ENCODE peak calls at places on chromosomes 16 and 17, in five cellular contexts. W is suprapubic skin, S is H1, E is HepG2, F is GM12878. I is an unnamed sample.

GRCh38 chr17:57714660-57715059 is 30.4 kb downstream of the CCDC182 start:
- DNase-seq in W (no peak), S (peak), E (no peak), F (no peak), I (no peak)

GRCh38 chr17:1928976-1929375 is 96.2 kb downstream of the RTN4RL1 start:
- DNase-seq in W (no peak), S (no peak), E (no peak), F (no peak), I (no peak)

GRCh38 chr17:31559647-31560501 is 168.4 kb downstream of the RAB11FIP4 start:
- DNase-seq in W (no peak), S (peak), E (no peak), F (no peak), I (no peak)

GRCh38 chr16:66495440-66495839 is 54.5 kb downstream of the TK2 start:
- DNase-seq in W (peak), S (no peak), E (no peak), F (no peak), I (no peak)

GRCh38 chr17:62819511-62820221 is 11.6 kb upstream of the MARCHF10 start:
- DNase-seq in W (peak), S (no peak), E (peak), F (no peak), I (peak)

GRCh38 chr17:67377727-67378443 is 804 bp downstream of the PITPNC1 start:
- DNase-seq in W (peak), S (no peak), E (no peak), F (no peak), I (peak)

GRCh38 chr17:66984730-66985129 is 20.2 kb downstream of the CACNG4 start:
- DNase-seq in W (no peak), S (no peak), E (no peak), F (no peak), I (no peak)

GRCh38 chr17:19386276-19386863 is 620 bp downstream of the MFAP4 start:
- DNase-seq in W (peak), S (no peak), E (no peak), F (no peak), I (peak)

GRCh38 chr17:4365628-4366311 is 705 bp downstream of the UBE2G1 start:
- DNase-seq in W (peak), S (peak), E (no peak), F (no peak), I (peak)

GRCh38 chr17:64083093-64083492 is 46.9 kb downstream of the ERN1 start:
- DNase-seq in W (no peak), S (no peak), E (no peak), F (no peak), I (no peak)

GRCh38 chr16:89041571-89042481 is 51.8 kb upstream of the ACSF3 start:
- DNase-seq in W (no peak), S (no peak), E (no peak), F (no peak), I (no peak)

GRCh38 chr16:88132836-88133506 is 181.7 kb downstream of the BANP start:
- DNase-seq in W (no peak), S (no peak), E (no peak), F (no peak), I (no peak)

GRCh38 chr16:401468-402348 is at the start of gene DECR2:
- DNase-seq in W (peak), S (peak), E (peak), F (peak), I (peak)

GRCh38 chr17:69230939-69231338 is 2.3 kb upstream of the ABCA10 start:
- DNase-seq in W (no peak), S (no peak), E (no peak), F (no peak), I (no peak)

GRCh38 chr16:12319464-12320030 is 343.0 kb downstream of the SNX29 start:
- DNase-seq in W (no peak), S (no peak), E (no peak), F (no peak), I (no peak)

GRCh38 chr17:32256012-32256694 is 9.5 kb upstream of the RHBDL3 start:
- DNase-seq in W (no peak), S (no peak), E (no peak), F (no peak), I (no peak)

GRCh38 chr16:71919033-71919432 is 23.7 kb downstream of the IST1 start:
- DNase-seq in W (no peak), S (no peak), E (no peak), F (no peak), I (no peak)

GRCh38 chr17:13671341-13671740 is 69.6 kb upstream of the HS3ST3A1 start:
- DNase-seq in W (no peak), S (no peak), E (no peak), F (no peak), I (no peak)

GRCh38 chr17:47776330-47777197 is 43.5 kb downstream of the TBX21 start:
- DNase-seq in W (no peak), S (no peak), E (peak), F (no peak), I (no peak)

GRCh38 chr17:50533720-50534148 is 1.2 kb downstream of the EPN3 start:
- DNase-seq in W (no peak), S (peak), E (no peak), F (no peak), I (no peak)

GRCh38 chr16:53433509-53433908 is 762 bp upstream of the RBL2 start:
- DNase-seq in W (no peak), S (no peak), E (no peak), F (no peak), I (no peak)

GRCh38 chr17:39955726-39956225 is 7.0 kb upstream of the GSDMA start:
- DNase-seq in W (no peak), S (no peak), E (no peak), F (no peak), I (no peak)

GRCh38 chr17:61303334-61304096 is 96.1 kb upstream of the TBX2 start:
- DNase-seq in W (no peak), S (no peak), E (no peak), F (no peak), I (no peak)

GRCh38 chr17:520447-521167 is 168.0 kb upstream of the RPH3AL start:
- DNase-seq in W (no peak), S (no peak), E (no peak), F (no peak), I (no peak)

GRCh38 chr17:4497101-4497824 is 1.4 kb upstream of the SPNS2 start:
- DNase-seq in W (no peak), S (no peak), E (no peak), F (peak), I (no peak)

GRCh38 chr17:3772764-3773163 is 28.2 kb downstream of the ITGAE start:
- DNase-seq in W (no peak), S (no peak), E (peak), F (no peak), I (no peak)

GRCh38 chr17:28871056-28871579 is 16.3 kb downstream of the ERAL1 start:
- DNase-seq in W (no peak), S (no peak), E (no peak), F (peak), I (no peak)

GRCh38 chr16:86784267-86784626 is 205.9 kb downstream of the FOXL1 start:
- DNase-seq in W (no peak), S (no peak), E (no peak), F (no peak), I (no peak)

GRCh38 chr16:59540621-59541020 is 806.5 kb upstream of the GOT2 start:
- DNase-seq in W (no peak), S (no peak), E (no peak), F (no peak), I (no peak)

GRCh38 chr16:80583466-80583865 is 42.7 kb downstream of the DYNLRB2 start:
- DNase-seq in W (no peak), S (no peak), E (no peak), F (no peak), I (peak)

GRCh38 chr17:57966246-57966645 is 11.0 kb upstream of the CUEDC1 start:
- DNase-seq in W (no peak), S (no peak), E (no peak), F (no peak), I (peak)

GRCh38 chr17:4329838-4330237 is 36.6 kb downstream of the UBE2G1 start:
- DNase-seq in W (no peak), S (no peak), E (no peak), F (no peak), I (no peak)

GRCh38 chr16:67164599-67165061 is at the start of gene HSF4:
- DNase-seq in W (no peak), S (peak), E (peak), F (no peak), I (no peak)

GRCh38 chr16:67923414-67924127 is 8.1 kb downstream of the CTRL start:
- DNase-seq in W (peak), S (no peak), E (no peak), F (no peak), I (no peak)

GRCh38 chr17:75525806-75526554 is 483 bp downstream of the LLGL2 start:
- DNase-seq in W (no peak), S (peak), E (peak), F (no peak), I (no peak)

GRCh38 chr17:39002991-39003715 is 36.0 kb upstream of the FBXO47 start:
- DNase-seq in W (peak), S (no peak), E (no peak), F (no peak), I (peak)

GRCh38 chr16:50298075-50298460 is 31.7 kb downstream of the ADCY7 start:
- DNase-seq in W (peak), S (no peak), E (peak), F (no peak), I (no peak)

GRCh38 chr17:68441064-68441770 is 16.1 kb downstream of the WIPI1 start:
- DNase-seq in W (peak), S (no peak), E (no peak), F (no peak), I (no peak)

GRCh38 chr17:63291243-63291642 is 154.9 kb downstream of the CYB561 start:
- DNase-seq in W (no peak), S (no peak), E (no peak), F (no peak), I (no peak)

GRCh38 chr17:27485125-27485524 is 28.9 kb downstream of the KSR1 start:
- DNase-seq in W (no peak), S (no peak), E (no peak), F (no peak), I (no peak)
- TF ChIP-seq POLR2A in W (no peak), S (no peak), E (no peak), F (no peak), I (no peak)

GRCh38 chr17:17702370-17702769 is 21.1 kb downstream of the RAI1 start:
- DNase-seq in W (no peak), S (no peak), E (no peak), F (no peak), I (no peak)

GRCh38 chr17:17701658-17702057 is 20.4 kb downstream of the RAI1 start:
- DNase-seq in W (no peak), S (no peak), E (no peak), F (no peak), I (no peak)

GRCh38 chr17:17698869-17699351 is 17.7 kb downstream of the RAI1 start:
- DNase-seq in W (no peak), S (no peak), E (no peak), F (no peak), I (no peak)

GRCh38 chr17:17701112-17701511 is 19.9 kb downstream of the RAI1 start:
- DNase-seq in W (no peak), S (no peak), E (no peak), F (no peak), I (no peak)

GRCh38 chr17:17700251-17700969 is 19.2 kb downstream of the RAI1 start:
- DNase-seq in W (no peak), S (peak), E (no peak), F (no peak), I (no peak)
- H3K4me3 ChIP-seq in W (peak), S (peak), E (no peak), F (no peak), I (no peak)

GRCh38 chr16:13342675-13343074 is 441.3 kb downstream of the SHISA9 start:
- DNase-seq in W (no peak), S (no peak), E (no peak), F (no peak), I (no peak)

GRCh38 chr16:13338044-13338443 is 436.6 kb downstream of the SHISA9 start:
- DNase-seq in W (no peak), S (no peak), E (no peak), F (no peak), I (no peak)

GRCh38 chr16:13348416-13348815 is 447.0 kb downstream of the SHISA9 start:
- DNase-seq in W (no peak), S (no peak), E (no peak), F (no peak), I (no peak)

DNA sequence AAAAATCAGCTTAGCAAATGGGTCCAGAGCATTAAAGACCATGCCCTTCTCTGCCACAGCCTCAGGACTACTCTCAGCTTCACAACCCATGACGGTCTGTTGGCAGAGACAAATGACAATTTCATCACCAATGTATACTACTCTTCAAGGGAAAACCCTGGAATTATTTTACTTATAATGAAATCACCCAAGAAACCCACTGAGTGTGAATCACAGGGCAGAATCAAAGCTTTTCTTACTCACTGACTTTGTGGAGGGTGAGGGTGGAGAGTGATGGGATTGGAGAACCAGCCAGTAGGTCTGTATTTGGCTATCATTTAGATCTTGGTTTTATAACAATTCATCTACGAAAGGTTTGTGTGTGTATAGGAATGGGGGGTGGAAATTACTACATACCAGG is 442.6 kb downstream of the SHISA9 start:
- DNase-seq in W (no peak), S (no peak), E (no peak), F (no peak), I (no peak)
- TF ChIP-seq CTCF in W (no peak), S (no peak), E (no peak), F (no peak), I (no peak)

DNA sequence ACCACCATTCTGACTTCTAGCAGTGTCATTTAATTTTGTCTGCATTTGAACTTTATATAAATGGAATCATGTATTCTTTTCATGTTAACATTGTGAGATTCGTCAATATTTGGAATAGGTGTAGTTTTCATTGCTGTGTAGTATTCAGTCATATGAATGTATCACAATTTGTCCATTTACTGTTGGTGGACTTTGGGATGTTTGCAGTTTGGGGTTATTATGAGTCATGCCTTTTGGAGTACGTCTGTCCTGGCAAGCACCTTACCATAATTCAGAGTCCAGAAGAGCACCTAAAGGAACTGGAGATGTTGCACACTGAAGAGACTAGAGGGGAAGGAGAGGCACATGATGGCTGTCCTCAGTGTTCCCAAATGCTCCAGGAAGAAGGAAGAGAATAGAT is 3.1 kb upstream of the PHKG2 start:
- DNase-seq in W (no peak), S (no peak), E (peak), F (no peak), I (no peak)
- TF ChIP-seq POLR2A in W (no peak), S (peak), E (no peak), F (no peak), I (no peak)

DNA sequence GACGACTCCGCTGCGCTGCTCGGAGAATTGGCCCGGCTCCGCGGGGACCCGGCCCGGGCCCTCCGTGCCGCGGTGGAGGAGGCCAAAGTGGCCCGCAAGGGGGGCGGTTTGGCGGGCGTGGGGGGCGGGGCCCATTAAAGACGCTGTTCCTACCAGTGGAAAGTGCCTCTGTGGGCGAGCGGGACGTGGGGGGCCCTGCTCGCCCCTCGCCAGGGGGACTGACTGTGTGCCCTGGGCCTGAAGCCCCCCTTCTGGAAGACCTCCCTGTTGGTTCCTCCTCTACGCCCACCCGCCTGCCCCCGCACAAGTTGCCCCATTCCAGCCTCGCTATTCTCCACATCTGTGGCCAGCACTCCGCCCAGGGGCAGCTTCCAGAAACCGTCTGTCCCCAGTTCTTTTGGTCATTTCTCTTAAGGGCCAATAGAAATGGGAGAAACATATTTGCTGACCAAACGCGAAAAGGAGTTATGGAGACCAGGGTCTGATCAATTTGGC is 1.9 kb upstream of the FGF11 start:
- DNase-seq in W (no peak), S (no peak), E (no peak), F (no peak), I (no peak)
- H3K4me3 ChIP-seq in W (peak), S (peak), E (no peak), F (peak), I (no peak)

GRCh38 chr17:80774146-80774545 is 217.5 kb upstream of the CHMP6 start:
- DNase-seq in W (peak), S (no peak), E (no peak), F (no peak), I (no peak)

GRCh38 chr17:80772906-80773242 is 218.8 kb upstream of the CHMP6 start:
- DNase-seq in W (peak), S (no peak), E (no peak), F (no peak), I (no peak)

GRCh38 chr17:80774643-80775281 is 216.9 kb upstream of the CHMP6 start:
- DNase-seq in W (peak), S (no peak), E (no peak), F (no peak), I (no peak)

GRCh38 chr17:80771612-80772005 is 220.0 kb upstream of the CHMP6 start:
- DNase-seq in W (no peak), S (no peak), E (no peak), F (no peak), I (no peak)

DNA sequence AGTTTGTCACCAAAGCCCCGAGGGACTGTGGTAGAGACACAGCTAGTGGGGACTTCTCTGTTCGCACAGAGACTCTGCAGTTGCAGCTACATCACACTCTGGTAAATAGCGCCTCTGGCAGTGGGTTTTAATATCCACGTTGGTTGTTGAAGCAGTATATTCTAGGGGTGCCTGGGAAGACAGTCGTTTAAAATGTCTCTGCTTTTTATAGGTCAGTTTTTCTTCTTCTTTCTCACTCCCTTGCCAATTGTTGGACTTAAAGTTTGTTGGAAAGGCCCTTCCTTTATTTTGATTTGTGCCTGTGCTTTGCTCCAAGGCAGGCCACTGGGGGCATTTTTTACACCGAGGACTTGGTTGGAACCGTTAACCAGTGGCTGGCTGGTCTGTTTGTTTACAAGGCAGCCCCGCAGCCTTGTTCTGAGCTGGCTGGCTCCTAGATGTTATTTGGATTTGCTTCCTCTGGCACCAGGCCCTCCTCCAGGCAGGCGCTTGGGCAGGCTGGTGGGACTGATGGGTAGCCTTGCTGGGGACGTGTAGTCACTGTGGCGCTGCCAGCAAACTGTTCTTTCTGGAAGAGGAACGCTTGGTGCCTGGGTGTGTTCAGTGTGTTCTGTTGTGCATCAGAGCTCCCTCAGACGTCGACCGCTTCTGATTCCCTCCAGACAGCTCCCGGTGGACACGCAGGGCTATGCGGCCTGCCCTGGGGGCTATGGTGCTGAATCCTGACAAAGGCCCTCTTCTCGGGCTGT is 218.2 kb upstream of the CHMP6 start:
- DNase-seq in W (peak), S (no peak), E (no peak), F (no peak), I (no peak)
- TF ChIP-seq CTCF in W (no peak), S (peak), E (no peak), F (no peak), I (no peak)

I was measured in lower leg skin.